ENCODE peak calls at places on chromosomes 7 and 10, in five cellular contexts. Q, P, A, F and S are unnamed samples.
A peak's percentile ranks its signal among the peaks of the same experiment; 100 is the strongest.

GRCh38 chr10:48605264-48605615 is 367 bp upstream of the ARHGAP22 start:
- DNase-seq in A (no peak), Q (no peak), P (no peak), F (no peak), S (no peak)

GRCh38 chr10:10830316-10831061 is 187.2 kb upstream of the CELF2 start:
- DNase-seq in A (no peak), P (no peak), Q (no peak), F (no peak), S (no peak)

GRCh38 chr10:30207485-30208052 is 141.5 kb downstream of the MTPAP start:
- DNase-seq in A (no peak), Q (no peak), F (no peak), P (no peak), S (peak; percentile 69)

GRCh38 chr10:13115832-13116793 is 16.1 kb downstream of the OPTN start:
- DNase-seq in A (no peak), Q (no peak), F (no peak), P (no peak), S (no peak)

GRCh38 chr10:132132391-132132841 is 54.3 kb upstream of the DPYSL4 start:
- DNase-seq in P (no peak), A (no peak), Q (no peak), F (no peak), S (no peak)

GRCh38 chr10:93342346-93342745 is 139.8 kb downstream of the MYOF start:
- DNase-seq in P (no peak), Q (no peak), A (no peak), F (no peak), S (no peak)

GRCh38 chr10:6187278-6187677 is 15.5 kb upstream of the PFKFB3 start:
- DNase-seq in F (no peak), A (no peak), Q (no peak), P (no peak), S (no peak)

GRCh38 chr7:79820387-79820786 is 314.2 kb upstream of the GNAI1 start:
- DNase-seq in A (no peak), P (no peak), Q (no peak), F (no peak), S (no peak)

GRCh38 chr10:131755200-131755599 is 145.6 kb upstream of the PPP2R2D start:
- DNase-seq in A (no peak), P (no peak), Q (no peak), F (no peak), S (no peak)

GRCh38 chr10:44383749-44384600 is 922 bp downstream of the CXCL12 start:
- DNase-seq in P (no peak), A (no peak), F (no peak), Q (peak; percentile 30), S (no peak)

GRCh38 chr10:126321455-126321854 is 66.8 kb downstream of the ADAM12 start:
- DNase-seq in P (no peak), F (no peak), A (no peak), Q (peak; percentile 33), S (no peak)

GRCh38 chr10:1196656-1197055 is 140.5 kb downstream of the WDR37 start:
- DNase-seq in P (no peak), A (no peak), F (no peak), Q (no peak), S (no peak)

GRCh38 chr10:70376436-70377378 is 5.7 kb downstream of the LRRC20 start:
- DNase-seq in P (no peak), F (no peak), Q (no peak), A (no peak), S (no peak)

GRCh38 chr7:41760293-41760692 is 57.4 kb upstream of the INHBA start:
- DNase-seq in A (no peak), Q (no peak), F (no peak), P (no peak), S (no peak)

GRCh38 chr7:74047804-74048380 is 19.9 kb downstream of the ELN start:
- DNase-seq in F (no peak), A (no peak), Q (no peak), P (no peak), S (no peak)

GRCh38 chr10:17645591-17646345 is 1.8 kb downstream of the STAM start:
- DNase-seq in F (no peak), Q (no peak), P (no peak), A (no peak), S (no peak)